ENCODE peak calls at places on chromosome 22, in seven cellular contexts. One of them, this sample, is unnamed.

GRCh38 chr22:40040927-40041326 is 46.2 kb downstream of the FAM83F start:
- DNase-seq in CD8-positive, alpha-beta memory T cell: no peak
- DNase-seq in GM20000: no peak
- DNase-seq in gastrocnemius medialis: peak
- DNase-seq in stimulated activated CD4-positive, alpha-beta T cell treated with anti-CD3 and anti-CD28 coated beads, Interleukin-12 subunit alpha, Interleukin-12 subunit beta, amount 100 ng/mL, for 48 hours: no peak
- DNase-seq in IMR-90: no peak
- DNase-seq in NCI-H774: no peak
- DNase-seq in this sample: peak

GRCh38 chr22:37483050-37483449 is 3.1 kb downstream of the MFNG start:
- DNase-seq in gastrocnemius medialis: no peak
- DNase-seq in CD8-positive, alpha-beta memory T cell: no peak
- DNase-seq in IMR-90: no peak
- DNase-seq in stimulated activated CD4-positive, alpha-beta T cell treated with anti-CD3 and anti-CD28 coated beads, Interleukin-12 subunit alpha, Interleukin-12 subunit beta, amount 100 ng/mL, for 48 hours: no peak
- DNase-seq in NCI-H774: no peak
- DNase-seq in GM20000: no peak
- DNase-seq in this sample: no peak

GRCh38 chr22:37166675-37167066 is 17.0 kb upstream of the IL2RB start:
- DNase-seq in NCI-H774: no peak
- DNase-seq in GM20000: peak
- DNase-seq in gastrocnemius medialis: peak
- DNase-seq in stimulated activated CD4-positive, alpha-beta T cell treated with anti-CD3 and anti-CD28 coated beads, Interleukin-12 subunit alpha, Interleukin-12 subunit beta, amount 100 ng/mL, for 48 hours: peak
- DNase-seq in IMR-90: peak
- DNase-seq in CD8-positive, alpha-beta memory T cell: peak
- DNase-seq in this sample: peak

GRCh38 chr22:27776410-27776958 is 25.1 kb downstream of the MN1 start:
- DNase-seq in CD8-positive, alpha-beta memory T cell: no peak
- DNase-seq in NCI-H774: no peak
- DNase-seq in IMR-90: no peak
- DNase-seq in gastrocnemius medialis: no peak
- DNase-seq in GM20000: no peak
- DNase-seq in stimulated activated CD4-positive, alpha-beta T cell treated with anti-CD3 and anti-CD28 coated beads, Interleukin-12 subunit alpha, Interleukin-12 subunit beta, amount 100 ng/mL, for 48 hours: no peak
- DNase-seq in this sample: no peak

GRCh38 chr22:42316988-42317387 is 46.5 kb upstream of the TCF20 start:
- DNase-seq in IMR-90: no peak
- DNase-seq in NCI-H774: no peak
- DNase-seq in stimulated activated CD4-positive, alpha-beta T cell treated with anti-CD3 and anti-CD28 coated beads, Interleukin-12 subunit alpha, Interleukin-12 subunit beta, amount 100 ng/mL, for 48 hours: no peak
- DNase-seq in gastrocnemius medialis: no peak
- DNase-seq in GM20000: no peak
- DNase-seq in CD8-positive, alpha-beta memory T cell: peak
- DNase-seq in this sample: no peak

GRCh38 chr22:22884010-22884887 is 3.4 kb upstream of the IGLL5 start:
- DNase-seq in NCI-H774: peak
- DNase-seq in gastrocnemius medialis: peak
- DNase-seq in IMR-90: peak
- DNase-seq in stimulated activated CD4-positive, alpha-beta T cell treated with anti-CD3 and anti-CD28 coated beads, Interleukin-12 subunit alpha, Interleukin-12 subunit beta, amount 100 ng/mL, for 48 hours: peak
- DNase-seq in CD8-positive, alpha-beta memory T cell: peak
- DNase-seq in GM20000: peak
- DNase-seq in this sample: no peak

GRCh38 chr22:41828516-41828915 is 4.4 kb upstream of the SREBF2 start:
- DNase-seq in CD8-positive, alpha-beta memory T cell: no peak
- DNase-seq in gastrocnemius medialis: no peak
- DNase-seq in stimulated activated CD4-positive, alpha-beta T cell treated with anti-CD3 and anti-CD28 coated beads, Interleukin-12 subunit alpha, Interleukin-12 subunit beta, amount 100 ng/mL, for 48 hours: no peak
- DNase-seq in GM20000: no peak
- DNase-seq in NCI-H774: peak
- DNase-seq in IMR-90: no peak
- DNase-seq in this sample: no peak

GRCh38 chr22:27580311-27580897 is 221.2 kb downstream of the MN1 start:
- DNase-seq in stimulated activated CD4-positive, alpha-beta T cell treated with anti-CD3 and anti-CD28 coated beads, Interleukin-12 subunit alpha, Interleukin-12 subunit beta, amount 100 ng/mL, for 48 hours: no peak
- DNase-seq in NCI-H774: no peak
- DNase-seq in CD8-positive, alpha-beta memory T cell: no peak
- DNase-seq in GM20000: no peak
- DNase-seq in IMR-90: no peak
- DNase-seq in gastrocnemius medialis: no peak
- DNase-seq in this sample: peak

GRCh38 chr22:31329029-31329428 is 17.1 kb downstream of the PATZ1 start:
- DNase-seq in stimulated activated CD4-positive, alpha-beta T cell treated with anti-CD3 and anti-CD28 coated beads, Interleukin-12 subunit alpha, Interleukin-12 subunit beta, amount 100 ng/mL, for 48 hours: no peak
- DNase-seq in GM20000: no peak
- DNase-seq in IMR-90: peak
- DNase-seq in gastrocnemius medialis: no peak
- DNase-seq in CD8-positive, alpha-beta memory T cell: no peak
- DNase-seq in NCI-H774: no peak
- DNase-seq in this sample: no peak

GRCh38 chr22:30640361-30640760 is 4.8 kb downstream of the SLC35E4 start:
- DNase-seq in NCI-H774: no peak
- DNase-seq in GM20000: no peak
- DNase-seq in gastrocnemius medialis: no peak
- DNase-seq in CD8-positive, alpha-beta memory T cell: no peak
- DNase-seq in IMR-90: no peak
- DNase-seq in stimulated activated CD4-positive, alpha-beta T cell treated with anti-CD3 and anti-CD28 coated beads, Interleukin-12 subunit alpha, Interleukin-12 subunit beta, amount 100 ng/mL, for 48 hours: no peak
- DNase-seq in this sample: no peak

GRCh38 chr22:44430716-44431115 is 67.3 kb downstream of the RTL6 start:
- DNase-seq in GM20000: no peak
- DNase-seq in gastrocnemius medialis: no peak
- DNase-seq in CD8-positive, alpha-beta memory T cell: peak
- DNase-seq in stimulated activated CD4-positive, alpha-beta T cell treated with anti-CD3 and anti-CD28 coated beads, Interleukin-12 subunit alpha, Interleukin-12 subunit beta, amount 100 ng/mL, for 48 hours: no peak
- DNase-seq in IMR-90: no peak
- DNase-seq in NCI-H774: no peak
- DNase-seq in this sample: no peak

GRCh38 chr22:44351685-44352377 is 39.1 kb upstream of the SHISAL1 start:
- DNase-seq in CD8-positive, alpha-beta memory T cell: no peak
- DNase-seq in GM20000: no peak
- DNase-seq in NCI-H774: no peak
- DNase-seq in IMR-90: peak
- DNase-seq in gastrocnemius medialis: no peak
- DNase-seq in stimulated activated CD4-positive, alpha-beta T cell treated with anti-CD3 and anti-CD28 coated beads, Interleukin-12 subunit alpha, Interleukin-12 subunit beta, amount 100 ng/mL, for 48 hours: peak
- DNase-seq in this sample: peak

GRCh38 chr22:49015459-49015858 is 812.2 kb downstream of the BRD1 start:
- DNase-seq in GM20000: no peak
- DNase-seq in CD8-positive, alpha-beta memory T cell: no peak
- DNase-seq in gastrocnemius medialis: no peak
- DNase-seq in IMR-90: no peak
- DNase-seq in NCI-H774: no peak
- DNase-seq in stimulated activated CD4-positive, alpha-beta T cell treated with anti-CD3 and anti-CD28 coated beads, Interleukin-12 subunit alpha, Interleukin-12 subunit beta, amount 100 ng/mL, for 48 hours: no peak
- DNase-seq in this sample: no peak

GRCh38 chr22:27531782-27532530 is 269.6 kb downstream of the MN1 start:
- DNase-seq in stimulated activated CD4-positive, alpha-beta T cell treated with anti-CD3 and anti-CD28 coated beads, Interleukin-12 subunit alpha, Interleukin-12 subunit beta, amount 100 ng/mL, for 48 hours: no peak
- DNase-seq in GM20000: no peak
- DNase-seq in NCI-H774: no peak
- DNase-seq in gastrocnemius medialis: no peak
- DNase-seq in CD8-positive, alpha-beta memory T cell: no peak
- DNase-seq in IMR-90: peak
- DNase-seq in this sample: no peak

GRCh38 chr22:48335442-48336139 is 1492.1 kb downstream of the BRD1 start:
- DNase-seq in GM20000: no peak
- DNase-seq in CD8-positive, alpha-beta memory T cell: no peak
- DNase-seq in gastrocnemius medialis: no peak
- DNase-seq in stimulated activated CD4-positive, alpha-beta T cell treated with anti-CD3 and anti-CD28 coated beads, Interleukin-12 subunit alpha, Interleukin-12 subunit beta, amount 100 ng/mL, for 48 hours: no peak
- DNase-seq in IMR-90: no peak
- DNase-seq in NCI-H774: no peak
- DNase-seq in this sample: no peak

GRCh38 chr22:35462558-35463230 is 62.8 kb downstream of the MCM5 start:
- DNase-seq in stimulated activated CD4-positive, alpha-beta T cell treated with anti-CD3 and anti-CD28 coated beads, Interleukin-12 subunit alpha, Interleukin-12 subunit beta, amount 100 ng/mL, for 48 hours: no peak
- DNase-seq in gastrocnemius medialis: no peak
- DNase-seq in GM20000: no peak
- DNase-seq in CD8-positive, alpha-beta memory T cell: no peak
- DNase-seq in NCI-H774: no peak
- DNase-seq in IMR-90: no peak
- DNase-seq in this sample: no peak

GRCh38 chr22:23685205-23685784 is 5.5 kb upstream of the RGL4 start:
- DNase-seq in gastrocnemius medialis: peak
- DNase-seq in GM20000: no peak
- DNase-seq in stimulated activated CD4-positive, alpha-beta T cell treated with anti-CD3 and anti-CD28 coated beads, Interleukin-12 subunit alpha, Interleukin-12 subunit beta, amount 100 ng/mL, for 48 hours: no peak
- DNase-seq in IMR-90: peak
- DNase-seq in NCI-H774: no peak
- DNase-seq in CD8-positive, alpha-beta memory T cell: no peak
- DNase-seq in this sample: no peak

GRCh38 chr22:50012201-50013181 is at the start of gene IL17REL:
- DNase-seq in stimulated activated CD4-positive, alpha-beta T cell treated with anti-CD3 and anti-CD28 coated beads, Interleukin-12 subunit alpha, Interleukin-12 subunit beta, amount 100 ng/mL, for 48 hours: no peak
- DNase-seq in NCI-H774: no peak
- DNase-seq in GM20000: no peak
- DNase-seq in CD8-positive, alpha-beta memory T cell: no peak
- DNase-seq in IMR-90: peak
- DNase-seq in gastrocnemius medialis: no peak
- DNase-seq in this sample: no peak

GRCh38 chr22:25629613-25630012 is 65.1 kb downstream of the GRK3 start:
- DNase-seq in stimulated activated CD4-positive, alpha-beta T cell treated with anti-CD3 and anti-CD28 coated beads, Interleukin-12 subunit alpha, Interleukin-12 subunit beta, amount 100 ng/mL, for 48 hours: no peak
- DNase-seq in NCI-H774: no peak
- DNase-seq in IMR-90: no peak
- DNase-seq in GM20000: no peak
- DNase-seq in gastrocnemius medialis: no peak
- DNase-seq in CD8-positive, alpha-beta memory T cell: no peak
- DNase-seq in this sample: no peak

GRCh38 chr22:49887716-49888115 is 30.5 kb downstream of the ALG12 start:
- DNase-seq in CD8-positive, alpha-beta memory T cell: no peak
- DNase-seq in stimulated activated CD4-positive, alpha-beta T cell treated with anti-CD3 and anti-CD28 coated beads, Interleukin-12 subunit alpha, Interleukin-12 subunit beta, amount 100 ng/mL, for 48 hours: no peak
- DNase-seq in NCI-H774: no peak
- DNase-seq in gastrocnemius medialis: no peak
- DNase-seq in GM20000: no peak
- DNase-seq in IMR-90: no peak
- DNase-seq in this sample: no peak

GRCh38 chr22:46203590-46203980 is 46.5 kb downstream of the CDPF1 start:
- DNase-seq in NCI-H774: no peak
- DNase-seq in CD8-positive, alpha-beta memory T cell: no peak
- DNase-seq in gastrocnemius medialis: no peak
- DNase-seq in IMR-90: no peak
- DNase-seq in GM20000: no peak
- DNase-seq in stimulated activated CD4-positive, alpha-beta T cell treated with anti-CD3 and anti-CD28 coated beads, Interleukin-12 subunit alpha, Interleukin-12 subunit beta, amount 100 ng/mL, for 48 hours: no peak
- DNase-seq in this sample: no peak

GRCh38 chr22:50700387-50701075 is 27.9 kb downstream of the SHANK3 start:
- DNase-seq in gastrocnemius medialis: no peak
- DNase-seq in GM20000: no peak
- DNase-seq in IMR-90: no peak
- DNase-seq in CD8-positive, alpha-beta memory T cell: peak
- DNase-seq in stimulated activated CD4-positive, alpha-beta T cell treated with anti-CD3 and anti-CD28 coated beads, Interleukin-12 subunit alpha, Interleukin-12 subunit beta, amount 100 ng/mL, for 48 hours: no peak
- DNase-seq in NCI-H774: no peak
- DNase-seq in this sample: no peak

GRCh38 chr22:42179616-42180015 is 49.0 kb upstream of the CYP2D6 start:
- DNase-seq in gastrocnemius medialis: no peak
- DNase-seq in GM20000: no peak
- DNase-seq in NCI-H774: no peak
- DNase-seq in stimulated activated CD4-positive, alpha-beta T cell treated with anti-CD3 and anti-CD28 coated beads, Interleukin-12 subunit alpha, Interleukin-12 subunit beta, amount 100 ng/mL, for 48 hours: no peak
- DNase-seq in IMR-90: peak
- DNase-seq in CD8-positive, alpha-beta memory T cell: no peak
- DNase-seq in this sample: no peak

GRCh38 chr22:29073618-29074275 is 912 bp downstream of the KREMEN1 start:
- DNase-seq in GM20000: no peak
- DNase-seq in gastrocnemius medialis: no peak
- DNase-seq in NCI-H774: no peak
- DNase-seq in stimulated activated CD4-positive, alpha-beta T cell treated with anti-CD3 and anti-CD28 coated beads, Interleukin-12 subunit alpha, Interleukin-12 subunit beta, amount 100 ng/mL, for 48 hours: no peak
- DNase-seq in CD8-positive, alpha-beta memory T cell: no peak
- DNase-seq in IMR-90: no peak
- DNase-seq in this sample: peak

GRCh38 chr22:50569896-50570535 is 7.3 kb upstream of the SYCE3 start:
- DNase-seq in gastrocnemius medialis: no peak
- DNase-seq in stimulated activated CD4-positive, alpha-beta T cell treated with anti-CD3 and anti-CD28 coated beads, Interleukin-12 subunit alpha, Interleukin-12 subunit beta, amount 100 ng/mL, for 48 hours: no peak
- DNase-seq in GM20000: no peak
- DNase-seq in CD8-positive, alpha-beta memory T cell: peak
- DNase-seq in NCI-H774: no peak
- DNase-seq in IMR-90: no peak
- DNase-seq in this sample: no peak

GRCh38 chr22:46966495-46966845 is 204.0 kb downstream of the TBC1D22A start:
- DNase-seq in IMR-90: peak
- DNase-seq in NCI-H774: no peak
- DNase-seq in GM20000: no peak
- DNase-seq in stimulated activated CD4-positive, alpha-beta T cell treated with anti-CD3 and anti-CD28 coated beads, Interleukin-12 subunit alpha, Interleukin-12 subunit beta, amount 100 ng/mL, for 48 hours: no peak
- DNase-seq in gastrocnemius medialis: no peak
- DNase-seq in CD8-positive, alpha-beta memory T cell: no peak
- DNase-seq in this sample: no peak